ENCODE peak calls at places on chromosomes 11 and 22, in six cellular contexts. I is transverse colon; Y is astrocyte of the spinal cord; T is NB4; F is stimulated activated CD4-positive, alpha-beta T cell treated with anti-CD3 and anti-CD28 coated beads, Interleukin-1b, Interleukin-23, amount 100 ng/mL, for 1 hour; N is iPS DF 6.9. X is an unnamed sample.

GRCh38 chr22:38572065-38572464 is 2.1 kb upstream of the DMC1 start:
- DNase-seq in F (no peak), T (peak), I (peak), Y (peak), N (no peak), X (peak)

GRCh38 chr11:85118151-85118550 is 509.0 kb downstream of the DLG2 start:
- DNase-seq in Y (peak), F (no peak), I (no peak), N (no peak), T (no peak), X (no peak)

GRCh38 chr11:117282956-117283355 is 8.2 kb upstream of the BACE1-AS start:
- DNase-seq in F (no peak), T (no peak), I (no peak), N (no peak), Y (no peak), X (no peak)

GRCh38 chr11:111660822-111661221 is 58.6 kb downstream of the SIK2 start:
- DNase-seq in N (no peak), F (no peak), T (no peak), Y (no peak), I (no peak), X (no peak)

GRCh38 chr11:81987829-81988472 is 745.7 kb downstream of the FAM181B start:
- DNase-seq in T (no peak), F (no peak), Y (peak), I (no peak), N (no peak), X (no peak)

GRCh38 chr11:46410021-46410420 is 18.4 kb upstream of the CHRM4 start:
- DNase-seq in Y (peak), T (no peak), N (no peak), I (no peak), F (no peak), X (no peak)

GRCh38 chr11:94526645-94527438 is 14.6 kb downstream of the C11orf97 start:
- DNase-seq in T (peak), Y (no peak), F (no peak), N (no peak), I (no peak), X (peak)

GRCh38 chr22:43203471-43203981 is 16.6 kb upstream of the TTLL12 start:
- DNase-seq in N (peak), T (no peak), Y (no peak), F (no peak), I (no peak), X (no peak)

GRCh38 chr11:94193288-94193687 is 64.6 kb downstream of the PANX1 start:
- DNase-seq in Y (peak), T (no peak), N (no peak), I (no peak), F (no peak), X (no peak)

GRCh38 chr22:39148727-39149535 is 3.5 kb downstream of the CBX7 start:
- DNase-seq in N (no peak), Y (no peak), I (peak), F (peak), T (peak), X (no peak)

GRCh38 chr22:25368271-25368670 is 148.8 kb downstream of the CRYBB2 start:
- DNase-seq in F (no peak), N (no peak), I (peak), T (peak), Y (peak), X (no peak)

GRCh38 chr11:79045018-79045787 is 395.6 kb downstream of the TENM4 start:
- DNase-seq in T (no peak), F (no peak), I (no peak), Y (no peak), N (no peak), X (no peak)

GRCh38 chr11:1162498-1163311 is 5.0 kb downstream of the MUC5AC start:
- DNase-seq in T (no peak), Y (no peak), I (no peak), F (no peak), N (no peak), X (no peak)

GRCh38 chr11:43071338-43071737 is 240.5 kb upstream of the API5 start:
- DNase-seq in N (no peak), Y (no peak), I (no peak), T (no peak), F (no peak), X (no peak)

GRCh38 chr11:25377466-25377865 is 880.6 kb downstream of the LUZP2 start:
- DNase-seq in I (no peak), T (no peak), N (no peak), F (no peak), Y (no peak), X (no peak)

GRCh38 chr11:86800076-86800955 is at the start of gene PRSS23:
- DNase-seq in I (peak), F (no peak), T (no peak), N (no peak), Y (peak), X (no peak)

GRCh38 chr11:82995754-82996398 is 75.8 kb downstream of the RAB30 start:
- DNase-seq in Y (peak), I (no peak), T (no peak), N (no peak), F (no peak), X (no peak)

GRCh38 chr11:106087815-106088435 is 10.5 kb downstream of the AASDHPPT start:
- DNase-seq in T (peak), I (peak), N (no peak), F (peak), Y (peak), X (peak)

GRCh38 chr11:77779935-77780334 is 40.6 kb downstream of the RSF1 start:
- DNase-seq in I (no peak), Y (peak), F (no peak), N (no peak), T (peak), X (no peak)

GRCh38 chr11:77418981-77419592 is 54.8 kb downstream of the PAK1 start:
- DNase-seq in I (no peak), Y (no peak), T (no peak), F (no peak), N (no peak), X (peak)

GRCh38 chr11:11169715-11170351 is 183.2 kb downstream of the CSNK2A3 start:
- DNase-seq in Y (no peak), N (no peak), F (no peak), I (no peak), T (no peak), X (no peak)

GRCh38 chr11:28625532-28625931 is 517.3 kb downstream of the METTL15 start:
- DNase-seq in I (no peak), F (no peak), N (no peak), T (no peak), Y (no peak), X (no peak)

GRCh38 chr11:66346476-66347424 is 679 bp downstream of the B4GAT1 start:
- DNase-seq in I (no peak), T (peak), F (no peak), N (no peak), Y (peak), X (no peak)

GRCh38 chr11:78493413-78493975 is 75.9 kb upstream of the GAB2 start:
- DNase-seq in I (no peak), F (no peak), T (no peak), Y (no peak), N (no peak), X (no peak)

GRCh38 chr11:118067006-118067405 is 9.9 kb upstream of the TMPRSS4 start:
- DNase-seq in I (no peak), Y (no peak), T (no peak), N (no peak), F (no peak), X (no peak)

GRCh38 chr22:49712195-49712791 is 115.4 kb downstream of the BRD1 start:
- DNase-seq in N (no peak), F (no peak), Y (no peak), I (no peak), T (no peak), X (no peak)

GRCh38 chr11:73292481-73292880 is 15.6 kb upstream of the ARHGEF17 start:
- DNase-seq in I (no peak), T (no peak), N (no peak), F (no peak), Y (peak), X (no peak)

GRCh38 chr11:85955531-85955930 is 100.3 kb downstream of the CCDC83 start:
- DNase-seq in I (no peak), F (no peak), T (no peak), Y (peak), N (no peak), X (no peak)

GRCh38 chr11:114623720-114624119 is 28.1 kb upstream of the NXPE4 start:
- DNase-seq in N (no peak), I (no peak), F (no peak), Y (no peak), T (no peak), X (no peak)

GRCh38 chr11:126345759-126346585 is 9.5 kb upstream of the ST3GAL4 start:
- DNase-seq in F (no peak), N (no peak), Y (peak), I (no peak), T (peak), X (peak)

GRCh38 chr11:24324211-24324610 is 172.6 kb upstream of the LUZP2 start:
- DNase-seq in I (no peak), T (no peak), Y (peak), F (no peak), N (no peak), X (no peak)

GRCh38 chr22:44524806-44525205 is 26.8 kb upstream of the RTL6 start:
- DNase-seq in N (no peak), I (no peak), F (no peak), Y (no peak), T (no peak), X (no peak)

GRCh38 chr22:20761536-20761935 is 12.4 kb upstream of the SERPIND1 start:
- DNase-seq in I (no peak), F (no peak), T (no peak), N (no peak), Y (no peak), X (no peak)

GRCh38 chr11:61361237-61361636 is 445 bp downstream of the CYB561A3 start:
- DNase-seq in N (no peak), F (no peak), T (no peak), Y (no peak), I (no peak), X (no peak)

GRCh38 chr11:61752117-61752924 is at the start of gene MYRF:
- DNase-seq in Y (no peak), T (peak), I (peak), N (no peak), F (peak), X (peak)

GRCh38 chr22:48700566-48701295 is 1126.9 kb downstream of the BRD1 start:
- DNase-seq in I (no peak), T (peak), N (no peak), Y (no peak), F (no peak), X (no peak)

GRCh38 chr22:40714514-40714966 is 35.3 kb downstream of the MCHR1 start:
- DNase-seq in Y (peak), T (no peak), F (no peak), I (no peak), N (no peak), X (no peak)

X was measured in AML-193.